ENCODE peak calls at places on chromosomes 6 and 20, in eight cellular contexts. One of them, this sample, is unnamed.

GRCh38 chr6:64170326-64170725 is 534.7 kb downstream of the PHF3 start:
- DNase-seq in SK-N-SH: no peak
- DNase-seq in endothelial cell of umbilical vein: no peak
- DNase-seq in stomach: no peak
- DNase-seq in Panc1: no peak
- DNase-seq in HepG2: no peak
- DNase-seq in K562: no peak
- DNase-seq in prostate gland: no peak
- DNase-seq in this sample: no peak

GRCh38 chr6:144286503-144287393 is 1.6 kb downstream of the UTRN start:
- DNase-seq in SK-N-SH: peak; percentile 27
- DNase-seq in endothelial cell of umbilical vein: peak; percentile 94
- DNase-seq in stomach: peak; percentile 79
- DNase-seq in Panc1: peak; percentile 80
- DNase-seq in HepG2: peak; percentile 88
- DNase-seq in K562: no peak
- DNase-seq in prostate gland: peak; percentile 85
- DNase-seq in this sample: peak; percentile 81

GRCh38 chr20:22984008-22984407 is 51.1 kb upstream of the SSTR4 start:
- DNase-seq in SK-N-SH: no peak
- DNase-seq in endothelial cell of umbilical vein: no peak
- DNase-seq in stomach: no peak
- DNase-seq in Panc1: no peak
- DNase-seq in HepG2: no peak
- DNase-seq in K562: no peak
- DNase-seq in prostate gland: no peak
- DNase-seq in this sample: no peak

GRCh38 chr20:45323731-45324130 is 15.6 kb upstream of the MATN4 start:
- DNase-seq in SK-N-SH: no peak
- DNase-seq in endothelial cell of umbilical vein: no peak
- DNase-seq in stomach: no peak
- DNase-seq in Panc1: no peak
- DNase-seq in HepG2: no peak
- DNase-seq in K562: no peak
- DNase-seq in prostate gland: no peak
- DNase-seq in this sample: no peak

GRCh38 chr6:2630362-2630761 is 120.4 kb downstream of the MYLK4 start:
- DNase-seq in SK-N-SH: no peak
- DNase-seq in endothelial cell of umbilical vein: peak; percentile 89
- DNase-seq in stomach: no peak
- DNase-seq in Panc1: peak; percentile 81
- DNase-seq in HepG2: peak; percentile 79
- DNase-seq in K562: no peak
- DNase-seq in prostate gland: no peak
- DNase-seq in this sample: no peak

GRCh38 chr20:49572857-49573256 is 4.9 kb upstream of the PTGIS start:
- DNase-seq in SK-N-SH: no peak
- DNase-seq in endothelial cell of umbilical vein: peak; percentile 56
- DNase-seq in stomach: no peak
- DNase-seq in Panc1: no peak
- DNase-seq in HepG2: no peak
- DNase-seq in K562: no peak
- DNase-seq in prostate gland: no peak
- DNase-seq in this sample: peak; percentile 6

GRCh38 chr6:148445620-148446019 is 103.0 kb downstream of the SASH1 start:
- DNase-seq in SK-N-SH: no peak
- DNase-seq in endothelial cell of umbilical vein: peak; percentile 81
- DNase-seq in stomach: no peak
- DNase-seq in Panc1: no peak
- DNase-seq in HepG2: no peak
- DNase-seq in K562: no peak
- DNase-seq in prostate gland: no peak
- DNase-seq in this sample: no peak

GRCh38 chr6:3749991-3750323 is 1.6 kb downstream of the PXDC1 start:
- DNase-seq in SK-N-SH: no peak
- DNase-seq in endothelial cell of umbilical vein: peak; percentile 79
- DNase-seq in stomach: peak; percentile 71
- DNase-seq in Panc1: no peak
- DNase-seq in HepG2: peak; percentile 30
- DNase-seq in K562: peak; percentile 42
- DNase-seq in prostate gland: peak; percentile 38
- DNase-seq in this sample: peak; percentile 91

GRCh38 chr20:32333181-32333987 is 24.7 kb upstream of the ASXL1 start:
- DNase-seq in SK-N-SH: no peak
- DNase-seq in endothelial cell of umbilical vein: peak; percentile 21
- DNase-seq in stomach: no peak
- DNase-seq in Panc1: no peak
- DNase-seq in HepG2: no peak
- DNase-seq in K562: no peak
- DNase-seq in prostate gland: no peak
- DNase-seq in this sample: no peak

GRCh38 chr6:125904871-125905270 is 51.7 kb upstream of the HINT3 start:
- DNase-seq in SK-N-SH: no peak
- DNase-seq in endothelial cell of umbilical vein: no peak
- DNase-seq in stomach: no peak
- DNase-seq in Panc1: no peak
- DNase-seq in HepG2: no peak
- DNase-seq in K562: no peak
- DNase-seq in prostate gland: no peak
- DNase-seq in this sample: no peak

GRCh38 chr6:36949636-36950035 is 4.9 kb upstream of the PI16 start:
- DNase-seq in SK-N-SH: no peak
- DNase-seq in endothelial cell of umbilical vein: peak; percentile 88
- DNase-seq in stomach: no peak
- DNase-seq in Panc1: no peak
- DNase-seq in HepG2: no peak
- DNase-seq in K562: no peak
- DNase-seq in prostate gland: no peak
- DNase-seq in this sample: no peak

GRCh38 chr20:52473171-52473570 is 281.6 kb upstream of the ZFP64 start:
- DNase-seq in SK-N-SH: no peak
- DNase-seq in endothelial cell of umbilical vein: no peak
- DNase-seq in stomach: no peak
- DNase-seq in Panc1: no peak
- DNase-seq in HepG2: no peak
- DNase-seq in K562: no peak
- DNase-seq in prostate gland: no peak
- DNase-seq in this sample: no peak

GRCh38 chr20:37298190-37298939 is 8.9 kb downstream of the MANBAL start:
- DNase-seq in SK-N-SH: no peak
- DNase-seq in endothelial cell of umbilical vein: no peak
- DNase-seq in stomach: peak; percentile 26
- DNase-seq in Panc1: no peak
- DNase-seq in HepG2: no peak
- DNase-seq in K562: no peak
- DNase-seq in prostate gland: no peak
- DNase-seq in this sample: no peak

GRCh38 chr6:106162926-106163325 is 76.8 kb downstream of the PRDM1 start:
- DNase-seq in SK-N-SH: no peak
- DNase-seq in endothelial cell of umbilical vein: no peak
- DNase-seq in stomach: no peak
- DNase-seq in Panc1: no peak
- DNase-seq in HepG2: no peak
- DNase-seq in K562: no peak
- DNase-seq in prostate gland: no peak
- DNase-seq in this sample: no peak

GRCh38 chr6:12060780-12061619 is 48.9 kb downstream of the HIVEP1 start:
- DNase-seq in SK-N-SH: no peak
- DNase-seq in endothelial cell of umbilical vein: no peak
- DNase-seq in stomach: peak; percentile 64
- DNase-seq in Panc1: no peak
- DNase-seq in HepG2: no peak
- DNase-seq in K562: peak; percentile 35
- DNase-seq in prostate gland: no peak
- DNase-seq in this sample: peak; percentile 79

GRCh38 chr6:73704260-73704659 is 8.3 kb downstream of the CD109 start:
- DNase-seq in SK-N-SH: no peak
- DNase-seq in endothelial cell of umbilical vein: peak; percentile 66
- DNase-seq in stomach: no peak
- DNase-seq in Panc1: peak; percentile 87
- DNase-seq in HepG2: peak; percentile 77
- DNase-seq in K562: no peak
- DNase-seq in prostate gland: peak; percentile 75
- DNase-seq in this sample: no peak

GRCh38 chr6:225121-225721 is 67.1 kb upstream of the DUSP22 start:
- DNase-seq in SK-N-SH: no peak
- DNase-seq in endothelial cell of umbilical vein: no peak
- DNase-seq in stomach: no peak
- DNase-seq in Panc1: no peak
- DNase-seq in HepG2: no peak
- DNase-seq in K562: no peak
- DNase-seq in prostate gland: no peak
- DNase-seq in this sample: no peak

GRCh38 chr20:11796041-11796440 is 121.7 kb upstream of the BTBD3 start:
- DNase-seq in SK-N-SH: no peak
- DNase-seq in endothelial cell of umbilical vein: peak; percentile 69
- DNase-seq in stomach: no peak
- DNase-seq in Panc1: no peak
- DNase-seq in HepG2: no peak
- DNase-seq in K562: no peak
- DNase-seq in prostate gland: no peak
- DNase-seq in this sample: no peak

GRCh38 chr6:11919771-11920440 is 92.2 kb upstream of the HIVEP1 start:
- DNase-seq in SK-N-SH: no peak
- DNase-seq in endothelial cell of umbilical vein: no peak
- DNase-seq in stomach: no peak
- DNase-seq in Panc1: no peak
- DNase-seq in HepG2: no peak
- DNase-seq in K562: no peak
- DNase-seq in prostate gland: no peak
- DNase-seq in this sample: no peak

GRCh38 chr6:53476979-53477378 is 67.9 kb downstream of the GCLC start:
- DNase-seq in SK-N-SH: no peak
- DNase-seq in endothelial cell of umbilical vein: no peak
- DNase-seq in stomach: no peak
- DNase-seq in Panc1: no peak
- DNase-seq in HepG2: no peak
- DNase-seq in K562: no peak
- DNase-seq in prostate gland: no peak
- DNase-seq in this sample: no peak

GRCh38 chr6:117169781-117170281 is 95.5 kb upstream of the VGLL2 start:
- DNase-seq in SK-N-SH: no peak
- DNase-seq in endothelial cell of umbilical vein: no peak
- DNase-seq in stomach: no peak
- DNase-seq in Panc1: no peak
- DNase-seq in HepG2: no peak
- DNase-seq in K562: no peak
- DNase-seq in prostate gland: no peak
- DNase-seq in this sample: no peak

DNA sequence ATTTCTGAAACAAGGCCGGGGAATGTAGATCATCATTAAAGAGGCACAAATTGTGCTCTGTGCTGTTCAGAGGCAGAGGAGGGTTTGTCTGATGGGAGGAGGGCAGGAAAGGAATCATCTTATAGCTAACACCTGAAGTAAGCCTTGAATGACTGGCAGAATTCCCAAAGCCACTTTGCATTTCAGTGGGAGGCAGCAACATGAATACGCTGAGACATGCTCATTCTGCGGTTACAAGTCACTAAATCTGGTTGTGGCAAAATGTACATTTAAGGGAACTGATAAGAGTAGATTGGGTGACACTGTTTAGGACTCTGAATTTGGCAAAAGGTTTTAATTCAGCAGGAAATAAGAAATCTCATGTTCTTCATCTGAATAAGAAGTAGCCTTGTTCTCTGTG is 4.4 kb upstream of the COL19A1 start:
- DNase-seq in SK-N-SH: no peak
- DNase-seq in endothelial cell of umbilical vein: no peak
- DNase-seq in stomach: no peak
- DNase-seq in Panc1: no peak
- DNase-seq in HepG2: no peak
- DNase-seq in K562: no peak
- DNase-seq in prostate gland: no peak
- DNase-seq in this sample: no peak
- TF ChIP-seq POLR2AphosphoS5 in SK-N-SH: no peak
- TF ChIP-seq POLR2AphosphoS5 in endothelial cell of umbilical vein: no peak
- TF ChIP-seq POLR2AphosphoS5 in stomach: no peak
- TF ChIP-seq POLR2AphosphoS5 in Panc1: no peak
- TF ChIP-seq POLR2AphosphoS5 in HepG2: no peak
- TF ChIP-seq POLR2AphosphoS5 in K562: no peak
- TF ChIP-seq POLR2AphosphoS5 in prostate gland: no peak
- TF ChIP-seq POLR2AphosphoS5 in this sample: no peak

DNA sequence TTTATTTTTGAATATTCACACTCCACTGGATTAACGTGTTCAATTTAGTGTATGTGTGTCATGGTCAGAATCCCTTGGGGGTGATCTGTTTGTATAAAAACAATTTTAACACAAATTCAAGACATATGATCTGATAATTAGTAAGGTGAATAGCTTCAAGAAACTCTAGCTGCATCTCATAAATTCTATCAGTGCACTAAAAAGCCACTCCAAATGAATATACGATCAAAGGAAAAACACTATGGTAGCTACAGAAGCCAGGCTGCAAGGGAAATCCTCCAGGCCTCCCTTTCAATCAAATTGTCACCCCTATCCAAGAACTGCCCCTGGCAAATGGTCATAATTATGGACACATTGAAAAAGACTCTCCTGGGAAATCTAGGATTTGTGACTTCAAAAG is 9.4 kb upstream of the RAE1 start:
- DNase-seq in SK-N-SH: no peak
- DNase-seq in endothelial cell of umbilical vein: no peak
- DNase-seq in stomach: no peak
- DNase-seq in Panc1: no peak
- DNase-seq in HepG2: no peak
- DNase-seq in K562: no peak
- DNase-seq in prostate gland: no peak
- DNase-seq in this sample: no peak
- H3K9me3 ChIP-seq in SK-N-SH: no peaks in the 10 kb centered on the region
- H3K9me3 ChIP-seq in endothelial cell of umbilical vein: no peaks in the 10 kb centered on the region
- H3K9me3 ChIP-seq in stomach: no peaks in the 10 kb centered on the region
- H3K9me3 ChIP-seq in Panc1: no peaks in the 10 kb centered on the region
- H3K9me3 ChIP-seq in HepG2: no peaks in the 10 kb centered on the region
- H3K9me3 ChIP-seq in K562: no peaks in the 10 kb centered on the region
- H3K9me3 ChIP-seq in prostate gland: no peaks in the 10 kb centered on the region
- H3K9me3 ChIP-seq in this sample: no peaks in the 10 kb centered on the region

DNA sequence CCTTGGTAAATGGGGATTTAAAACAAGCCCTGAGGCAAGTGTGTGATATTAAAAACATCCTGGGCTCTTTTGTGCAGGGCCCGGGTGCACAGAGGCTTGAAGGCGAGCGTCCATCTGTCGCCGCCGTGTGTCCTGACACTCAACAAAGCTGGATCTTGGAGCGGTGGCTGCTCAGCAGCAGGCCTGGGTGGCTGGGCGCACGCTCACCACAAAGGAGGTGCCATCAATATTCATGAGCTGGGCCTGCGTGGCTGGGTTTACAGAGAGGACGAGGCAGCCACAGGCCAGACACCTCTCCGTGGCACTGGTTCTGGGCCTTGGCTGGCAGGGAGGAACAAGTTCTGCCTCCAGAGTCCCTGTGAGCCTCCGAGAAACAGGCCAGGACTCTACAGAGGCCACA is 22.1 kb downstream of the BHLHE23 start:
- DNase-seq in SK-N-SH: no peak
- DNase-seq in endothelial cell of umbilical vein: no peak
- DNase-seq in stomach: no peak
- DNase-seq in Panc1: no peak
- DNase-seq in HepG2: no peak
- DNase-seq in K562: no peak
- DNase-seq in prostate gland: no peak
- DNase-seq in this sample: no peak
- H3K27me3 ChIP-seq in SK-N-SH: peaks cover 33% of the 10 kb centered on the region
- H3K27me3 ChIP-seq in endothelial cell of umbilical vein: peaks cover 12% of the 10 kb centered on the region
- H3K27me3 ChIP-seq in stomach: peaks cover 8% of the 10 kb centered on the region
- H3K27me3 ChIP-seq in Panc1: no peaks in the 10 kb centered on the region
- H3K27me3 ChIP-seq in HepG2: peaks cover 93% of the 10 kb centered on the region
- H3K27me3 ChIP-seq in K562: peaks cover 81% of the 10 kb centered on the region
- H3K27me3 ChIP-seq in prostate gland: peaks cover 19% of the 10 kb centered on the region
- H3K27me3 ChIP-seq in this sample: peaks cover 83% of the 10 kb centered on the region

GRCh38 chr6:136051140-136051775 is 198.9 kb downstream of the MTFR2 start:
- DNase-seq in SK-N-SH: no peak
- DNase-seq in endothelial cell of umbilical vein: peak; percentile 88
- DNase-seq in stomach: no peak
- DNase-seq in Panc1: no peak
- DNase-seq in HepG2: no peak
- DNase-seq in K562: no peak
- DNase-seq in prostate gland: no peak
- DNase-seq in this sample: no peak
- TF ChIP-seq POLR2AphosphoS5 in SK-N-SH: no peak
- TF ChIP-seq POLR2AphosphoS5 in endothelial cell of umbilical vein: peak; percentile 85
- TF ChIP-seq POLR2AphosphoS5 in stomach: no peak
- TF ChIP-seq POLR2AphosphoS5 in Panc1: no peak
- TF ChIP-seq POLR2AphosphoS5 in HepG2: no peak
- TF ChIP-seq POLR2AphosphoS5 in K562: no peak
- TF ChIP-seq POLR2AphosphoS5 in prostate gland: peak; percentile 14
- TF ChIP-seq POLR2AphosphoS5 in this sample: peak; percentile 21